ENCODE peak calls at places on chromosomes 16 and 17, in six cellular contexts. Z is WERI-Rb-1; R is glutamatergic neuron; C is H9; Q is PC-3; G is CD8-positive, alpha-beta T cell. M is an unnamed sample.

GRCh38 chr16:19524356-19524865 is 669 bp downstream of the CCP110 start:
- DNase-seq in Z (no peak), R (no peak), C (no peak), Q (no peak), G (no peak), M (no peak)

GRCh38 chr17:67582632-67583230 is 135.0 kb upstream of the NOL11 start:
- DNase-seq in Z (no peak), R (no peak), C (no peak), Q (no peak), G (no peak), M (peak)

GRCh38 chr17:45042346-45043120 is 8.9 kb downstream of the DCAKD start:
- DNase-seq in Z (no peak), R (no peak), C (no peak), Q (no peak), G (no peak), M (no peak)

GRCh38 chr16:25192096-25192495 is 24.7 kb upstream of the AQP8 start:
- DNase-seq in Z (no peak), R (no peak), C (no peak), Q (no peak), G (no peak), M (no peak)

GRCh38 chr16:82767808-82768207 is 141.0 kb downstream of the CDH13 start:
- DNase-seq in Z (no peak), R (no peak), C (no peak), Q (no peak), G (no peak), M (no peak)

GRCh38 chr17:43367588-43368242 is 31.1 kb upstream of the ARL4D start:
- DNase-seq in Z (peak), R (no peak), C (peak), Q (peak), G (peak), M (peak)

GRCh38 chr17:48181653-48182052 is 74.1 kb downstream of the SNX11 start:
- DNase-seq in Z (peak), R (no peak), C (peak), Q (peak), G (no peak), M (peak)

GRCh38 chr17:39863918-39864746 is at the start of gene IKZF3:
- DNase-seq in Z (peak), R (peak), C (peak), Q (peak), G (peak), M (peak)

GRCh38 chr16:81405702-81406113 is 38.9 kb upstream of the CMIP start:
- DNase-seq in Z (no peak), R (no peak), C (peak), Q (peak), G (no peak), M (peak)

GRCh38 chr16:4862639-4863038 is 15.4 kb downstream of the UBN1 start:
- DNase-seq in Z (no peak), R (no peak), C (no peak), Q (peak), G (no peak), M (no peak)

GRCh38 chr16:89161763-89162162 is 9.8 kb upstream of the CDH15 start:
- DNase-seq in Z (no peak), R (no peak), C (no peak), Q (no peak), G (no peak), M (no peak)

GRCh38 chr16:12411521-12411920 is 392.2 kb downstream of the CPPED1 start:
- DNase-seq in Z (no peak), R (no peak), C (no peak), Q (no peak), G (no peak), M (no peak)

GRCh38 chr17:21098934-21099687 is 27.7 kb upstream of the DHRS7B start:
- DNase-seq in Z (peak), R (peak), C (peak), Q (peak), G (peak), M (peak)

GRCh38 chr17:751269-752001 is 629 bp downstream of the GEMIN4 start:
- DNase-seq in Z (peak), R (no peak), C (no peak), Q (peak), G (peak), M (peak)

GRCh38 chr17:40109471-40109824 is 9.1 kb upstream of the NR1D1 start:
- DNase-seq in Z (no peak), R (no peak), C (no peak), Q (no peak), G (no peak), M (no peak)

GRCh38 chr17:82616021-82616703 is 32.1 kb downstream of the WDR45B start:
- DNase-seq in Z (no peak), R (no peak), C (no peak), Q (no peak), G (no peak), M (no peak)

GRCh38 chr17:5225668-5226457 is 8.8 kb downstream of the SCIMP start:
- DNase-seq in Z (no peak), R (no peak), C (no peak), Q (no peak), G (no peak), M (no peak)

GRCh38 chr16:80803341-80804060 is 897 bp downstream of the CDYL2 start:
- DNase-seq in Z (no peak), R (peak), C (peak), Q (peak), G (peak), M (no peak)

GRCh38 chr17:42568341-42569111 is 1.6 kb downstream of the MLX start:
- DNase-seq in Z (no peak), R (no peak), C (no peak), Q (no peak), G (no peak), M (no peak)

GRCh38 chr16:56298948-56299602 is 107.8 kb downstream of the GNAO1 start:
- DNase-seq in Z (no peak), R (no peak), C (no peak), Q (no peak), G (no peak), M (no peak)

GRCh38 chr16:51550785-51551184 is 399.7 kb upstream of the SALL1 start:
- DNase-seq in Z (no peak), R (no peak), C (no peak), Q (no peak), G (no peak), M (no peak)

GRCh38 chr17:17385502-17385901 is 82.3 kb downstream of the NT5M start:
- DNase-seq in Z (peak), R (peak), C (no peak), Q (no peak), G (no peak), M (no peak)

GRCh38 chr16:4682616-4683254 is 10.6 kb upstream of the NUDT16L1 start:
- DNase-seq in Z (peak), R (peak), C (peak), Q (peak), G (peak), M (no peak)

GRCh38 chr17:77042688-77043330 is 98.0 kb upstream of the SEC14L1 start:
- DNase-seq in Z (no peak), R (no peak), C (no peak), Q (no peak), G (no peak), M (no peak)

GRCh38 chr17:33285413-33285812 is 7.7 kb downstream of the ASIC2 start:
- DNase-seq in Z (no peak), R (no peak), C (no peak), Q (no peak), G (no peak), M (no peak)

GRCh38 chr17:81322271-81323082 is 27.4 kb upstream of the SLC38A10 start:
- DNase-seq in Z (peak), R (no peak), C (no peak), Q (peak), G (peak), M (no peak)

GRCh38 chr17:16406742-16407674 is 8.4 kb upstream of the TRPV2 start:
- DNase-seq in Z (no peak), R (peak), C (peak), Q (peak), G (no peak), M (peak)

GRCh38 chr17:79187186-79187585 is 112.6 kb downstream of the ENGASE start:
- DNase-seq in Z (no peak), R (no peak), C (no peak), Q (no peak), G (no peak), M (no peak)

GRCh38 chr17:59423137-59423703 is 91.8 kb downstream of the YPEL2 start:
- DNase-seq in Z (no peak), R (no peak), C (no peak), Q (peak), G (no peak), M (peak)

GRCh38 chr16:89009343-89010209 is 32.6 kb upstream of the CBFA2T3 start:
- DNase-seq in Z (no peak), R (no peak), C (peak), Q (peak), G (peak), M (no peak)

GRCh38 chr17:67571478-67571877 is 146.3 kb upstream of the NOL11 start:
- DNase-seq in Z (no peak), R (no peak), C (no peak), Q (no peak), G (no peak), M (no peak)

GRCh38 chr17:73595931-73596330 is 48.3 kb downstream of the SDK2 start:
- DNase-seq in Z (no peak), R (no peak), C (no peak), Q (no peak), G (no peak), M (no peak)
- TF ChIP-seq CTCF in Z (no peak), R (no peak), C (peak), Q (no peak), G (no peak), M (no peak)

DNA sequence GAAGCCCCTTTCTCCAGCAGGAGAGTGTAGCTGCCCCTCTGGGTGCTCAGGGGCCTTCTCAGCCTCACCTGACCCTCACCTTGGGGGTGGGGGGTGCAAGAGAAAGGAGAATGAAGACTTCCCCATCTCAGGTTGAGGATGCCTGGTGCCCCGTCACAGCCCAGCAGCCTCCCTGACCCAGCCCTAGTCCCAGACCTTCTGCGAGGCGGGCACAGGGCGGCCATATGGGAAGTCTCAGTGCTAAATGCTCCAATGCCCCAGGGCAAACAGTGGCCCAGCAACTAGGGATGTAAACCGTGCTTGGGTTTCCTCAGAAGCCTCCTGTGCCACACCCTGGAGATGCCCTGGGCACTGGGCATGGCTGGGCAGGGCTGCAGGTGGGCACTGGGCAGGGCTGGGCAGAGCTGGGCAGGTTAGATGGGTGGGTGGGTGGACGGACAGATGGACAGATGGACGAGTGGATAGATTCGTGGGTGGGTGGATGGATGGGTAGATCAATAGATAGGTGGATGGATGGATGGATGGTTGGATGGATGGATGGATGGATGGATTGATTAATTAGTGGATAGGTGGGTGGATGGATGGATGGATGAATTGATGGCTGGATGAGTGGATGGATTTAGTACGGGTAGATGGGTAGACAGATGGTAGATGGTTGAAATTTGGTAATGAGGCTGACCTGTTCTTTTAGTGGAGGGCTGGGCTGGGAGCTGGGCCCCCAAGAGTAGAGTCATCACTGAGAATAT is 16.8 kb downstream of the TPSD1 start:
- DNase-seq in Z (no peak), R (no peak), C (no peak), Q (no peak), G (peak), M (no peak)
- TF ChIP-seq CTCF in Z (no peak), R (no peak), C (no peak), Q (no peak), G (no peak), M (no peak)

GRCh38 chr17:50133028-50133768 is 3.2 kb upstream of the SAMD14 start:
- DNase-seq in Z (no peak), R (peak), C (peak), Q (peak), G (no peak), M (peak)

GRCh38 chr17:50135316-50136095 is 5.5 kb upstream of the SAMD14 start:
- DNase-seq in Z (no peak), R (no peak), C (no peak), Q (no peak), G (no peak), M (no peak)

GRCh38 chr17:50133769-50134099 is 3.8 kb upstream of the SAMD14 start:
- DNase-seq in Z (peak), R (peak), C (no peak), Q (no peak), G (no peak), M (no peak)

GRCh38 chr17:50136096-50136687 is 6.2 kb upstream of the SAMD14 start:
- DNase-seq in Z (no peak), R (no peak), C (no peak), Q (no peak), G (no peak), M (no peak)

GRCh38 chr17:50134206-50135110 is 4.5 kb upstream of the SAMD14 start:
- DNase-seq in Z (no peak), R (no peak), C (no peak), Q (no peak), G (no peak), M (peak)
- TF ChIP-seq CTCF in Z (peak), R (no peak), C (no peak), Q (peak), G (no peak), M (no peak)

GRCh38 chr17:7416323-7416722 is 3.8 kb upstream of the SPEM1 start:
- DNase-seq in Z (no peak), R (no peak), C (no peak), Q (no peak), G (no peak), M (no peak)
- TF ChIP-seq CTCF in Z (no peak), R (no peak), C (no peak), Q (no peak), G (no peak), M (no peak)

DNA sequence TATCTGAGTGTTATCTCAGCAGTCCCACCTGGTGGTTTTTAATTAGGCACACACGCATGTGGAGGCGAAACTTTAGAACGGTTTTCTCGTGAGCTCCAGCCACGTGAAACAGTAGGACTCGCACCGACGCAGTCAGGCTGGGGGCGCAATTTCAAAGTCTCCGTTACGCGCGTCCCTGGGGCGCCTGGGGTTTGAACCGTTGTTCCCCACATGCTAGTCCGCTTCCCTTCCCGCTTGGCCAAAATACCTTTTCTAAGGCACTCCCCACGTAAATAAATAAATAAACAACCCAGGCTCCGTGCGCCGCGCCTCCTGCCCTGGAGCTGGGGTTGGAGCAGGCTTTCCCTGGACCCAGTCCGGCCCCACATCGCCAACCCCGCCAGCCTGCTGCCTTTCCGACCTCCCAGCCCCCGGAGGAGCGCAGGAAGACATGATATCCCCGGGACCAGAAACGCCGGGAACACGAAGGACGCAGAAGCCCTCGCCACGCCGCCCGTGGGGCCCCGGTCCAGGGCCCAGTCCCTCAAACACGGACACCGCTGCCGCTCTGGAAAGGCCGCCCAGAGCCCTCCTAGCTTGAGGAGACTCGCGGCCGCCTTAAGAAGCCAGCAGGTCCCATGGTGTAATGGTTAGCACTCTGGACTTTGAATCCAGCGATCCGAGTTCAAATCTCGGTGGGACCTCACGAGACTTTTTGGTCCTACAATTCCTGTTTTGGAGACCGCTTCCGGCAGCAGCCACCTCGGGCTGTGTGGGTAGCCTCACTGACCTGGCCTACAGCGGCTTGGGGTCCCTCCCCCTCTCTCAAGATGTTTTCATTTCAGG is 18.2 kb downstream of the GNGT2 start:
- DNase-seq in Z (peak), R (peak), C (peak), Q (peak), G (peak), M (peak)
- TF ChIP-seq CTCF in Z (peak), R (no peak), C (peak), Q (peak), G (peak), M (peak)

DNA sequence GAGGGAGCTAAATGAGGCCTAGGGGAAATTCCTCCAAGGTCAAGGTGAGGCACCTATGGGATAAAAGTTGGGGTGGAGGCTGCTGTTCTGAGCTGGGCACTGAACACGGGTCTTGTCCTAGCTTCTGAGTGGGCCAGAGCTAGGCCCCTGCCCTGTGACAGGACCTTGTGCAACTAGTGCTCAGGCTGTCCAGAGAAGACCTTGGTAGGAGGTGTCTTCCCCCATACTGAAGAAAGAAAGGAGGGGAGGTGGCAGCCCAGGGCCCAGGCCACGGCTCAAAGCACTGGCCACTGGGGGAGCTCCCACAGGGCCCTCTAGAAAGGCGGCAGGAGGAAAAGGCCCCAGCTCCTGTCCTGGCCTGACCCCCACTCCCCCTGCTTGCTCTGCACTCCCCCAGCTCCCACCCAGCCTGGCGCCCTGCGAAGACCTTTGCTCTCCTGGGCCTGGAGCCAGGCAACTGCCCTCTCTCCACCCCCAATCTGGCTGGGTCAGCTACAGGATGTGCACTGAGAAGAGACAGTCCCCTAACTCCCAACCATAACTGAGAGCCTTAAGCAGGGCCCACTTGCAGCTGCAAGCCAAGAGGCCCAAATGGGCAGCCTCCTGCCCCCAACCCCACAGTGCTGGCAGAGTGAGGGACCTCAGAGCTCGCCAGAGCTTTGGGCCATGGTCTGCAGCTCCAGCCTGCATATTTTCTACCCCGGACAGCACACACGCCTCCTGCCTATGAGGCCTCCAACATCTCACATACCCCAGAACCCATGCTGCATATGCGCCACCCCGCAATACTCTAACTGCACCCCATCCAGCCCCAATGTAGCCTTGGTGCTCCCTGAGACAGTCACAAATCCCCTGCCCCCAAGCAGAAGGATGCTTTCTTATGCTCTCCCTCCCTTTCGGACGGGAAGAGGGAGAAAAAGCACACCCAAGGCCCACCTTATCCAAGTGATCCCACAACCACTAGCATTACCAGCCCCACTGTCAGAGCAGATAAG is 15.3 kb downstream of the HSD11B2 start:
- DNase-seq in Z (peak), R (no peak), C (no peak), Q (no peak), G (no peak), M (no peak)
- TF ChIP-seq CTCF in Z (peak), R (no peak), C (no peak), Q (no peak), G (no peak), M (no peak)

DNA sequence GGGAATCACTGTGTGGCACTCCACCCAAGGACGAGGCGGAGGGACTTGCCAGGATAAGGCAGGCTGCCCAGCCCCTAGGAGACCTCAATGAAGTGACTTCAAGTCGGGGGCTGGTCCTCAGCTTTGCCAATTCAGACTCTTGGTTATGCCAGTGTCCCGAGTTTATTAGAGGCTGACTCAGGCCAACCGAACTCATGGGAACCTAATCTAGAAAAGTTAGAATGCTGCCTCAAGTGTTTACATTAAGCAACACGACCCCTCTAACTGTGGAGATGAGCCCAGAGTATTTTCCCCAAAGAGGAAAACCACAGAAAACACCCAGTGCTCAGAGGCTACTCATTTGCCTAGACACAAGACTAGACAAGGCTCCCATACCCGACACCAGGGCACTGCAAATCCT is 1.1 kb upstream of the TEKT3 start:
- DNase-seq in Z (no peak), R (no peak), C (no peak), Q (peak), G (no peak), M (no peak)
- TF ChIP-seq CTCF in Z (no peak), R (no peak), C (no peak), Q (peak), G (no peak), M (no peak)

DNA sequence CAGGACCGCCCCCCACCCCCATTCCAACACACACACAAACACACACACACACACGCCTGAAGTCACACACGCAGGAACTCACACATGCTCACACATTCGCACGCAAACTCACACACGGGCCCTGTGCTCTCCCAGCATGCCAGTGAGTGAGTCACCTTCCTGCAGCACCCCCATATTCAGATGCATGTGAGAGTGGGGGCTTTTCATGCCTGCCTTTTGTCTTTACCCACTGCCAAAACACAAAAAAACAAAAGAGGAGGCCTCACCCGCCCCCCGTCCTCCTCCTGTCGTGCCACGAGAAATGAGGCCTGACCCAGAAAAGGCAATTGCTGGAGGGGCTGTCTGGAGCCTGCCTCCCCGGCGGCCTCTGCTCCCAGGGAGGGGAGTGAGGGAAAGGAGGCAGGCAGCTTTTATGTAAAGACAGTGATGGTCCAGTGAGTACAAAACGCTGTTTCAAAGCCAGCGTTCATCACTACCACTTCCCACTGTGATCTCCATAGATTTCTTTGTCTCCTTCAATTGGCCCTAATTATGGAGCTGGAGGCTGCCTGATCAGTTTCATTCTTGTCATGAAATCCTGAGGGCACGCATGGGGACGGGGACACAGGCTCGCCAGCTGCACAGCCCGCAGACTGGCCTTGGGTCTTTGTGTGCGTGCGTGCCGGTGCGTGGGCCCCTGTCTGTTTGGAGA is 29.5 kb upstream of the GSE1 start:
- DNase-seq in Z (no peak), R (no peak), C (no peak), Q (no peak), G (peak), M (no peak)
- TF ChIP-seq CTCF in Z (no peak), R (no peak), C (no peak), Q (no peak), G (no peak), M (no peak)